ENCODE peak calls at places on chromosomes 12 and 14, in four cellular contexts. N is COR-L47, Q is M059J, W is Kasumi-1. F is an unnamed sample.

GRCh38 chr12:12925383-12925782 is 26.6 kb downstream of the GPRC5D start:
- DNase-seq in N (no peak), W (no peak), Q (peak), F (no peak)

GRCh38 chr12:49298160-49298559 is 3.2 kb downstream of the PRPH start:
- DNase-seq in N (no peak), Q (no peak), W (no peak), F (no peak)

GRCh38 chr12:54870048-54870447 is 15.7 kb downstream of the MUCL1 start:
- DNase-seq in N (no peak), Q (no peak), W (no peak), F (no peak)

GRCh38 chr12:119938049-119938667 is 50.9 kb upstream of the BICDL1 start:
- DNase-seq in Q (peak), N (peak), W (peak), F (no peak)

GRCh38 chr12:79515526-79515935 is 175.2 kb downstream of the PAWR start:
- DNase-seq in N (no peak), W (no peak), Q (peak), F (no peak)

GRCh38 chr12:21456291-21456780 is 18.9 kb downstream of the PYROXD1 start:
- DNase-seq in Q (peak), N (no peak), W (peak), F (no peak)

GRCh38 chr14:67241416-67242362 is at the start of gene PALS1:
- DNase-seq in W (peak), Q (peak), N (peak), F (peak)

GRCh38 chr12:50620050-50620974 is 115.5 kb downstream of the DIP2B start:
- DNase-seq in W (peak), Q (peak), N (no peak), F (no peak)

F was measured in mesenteric fat pad.